ENCODE peak calls at places on chromosomes 16 and 17, in four cellular contexts. F is cardiac fibroblast; M is stimulated activated CD8-positive, alpha-beta memory T cell treated with anti-CD3 and anti-CD28 coated beads, Interleukin-2, amount 100 ng/mL, for 1 hour; E is EL. Z is an unnamed sample.
A peak's percentile ranks its signal among the peaks of the same experiment; 100 is the strongest.

GRCh38 chr17:45345246-45345553 is 28.4 kb upstream of the MAP3K14 start:
- DNase-seq in E (no peak), M (no peak), F (no peak), Z (no peak)

GRCh38 chr16:85473909-85474640 is 139.0 kb upstream of the GSE1 start:
- DNase-seq in E (no peak), F (no peak), M (no peak), Z (no peak)

GRCh38 chr16:70652322-70652721 is 6.0 kb downstream of the IL34 start:
- DNase-seq in F (peak; percentile 34), E (no peak), M (no peak), Z (no peak)

GRCh38 chr16:30786936-30787612 is at the start of gene ZNF629:
- DNase-seq in F (peak; percentile 73), M (no peak), E (peak; percentile 64), Z (no peak)

GRCh38 chr16:78605548-78606097 is 506.2 kb downstream of the WWOX start:
- DNase-seq in E (no peak), M (no peak), F (no peak), Z (no peak)

GRCh38 chr16:28609631-28610594 is at the start of gene SULT1A1:
- DNase-seq in E (no peak), F (peak; percentile 6), M (no peak), Z (no peak)

GRCh38 chr16:12881182-12881581 is 20.2 kb upstream of the SHISA9 start:
- DNase-seq in F (no peak), E (no peak), M (no peak), Z (no peak)

GRCh38 chr17:7393613-7394451 is 493 bp downstream of the PLSCR3 start:
- DNase-seq in M (no peak), F (no peak), E (peak; percentile 39), Z (peak; percentile 36)

GRCh38 chr16:69112285-69113129 is 7.1 kb downstream of the HAS3 start:
- DNase-seq in E (peak; percentile 52), M (no peak), F (peak; percentile 61), Z (peak; percentile 17)

GRCh38 chr17:50238594-50239287 is 35.5 kb upstream of the TMEM92 start:
- DNase-seq in E (no peak), M (no peak), F (peak; percentile 68), Z (no peak)

GRCh38 chr17:46023783-46024388 is 24.8 kb downstream of the STH start:
- DNase-seq in E (no peak), F (no peak), M (no peak), Z (no peak)

GRCh38 chr16:5438591-5438990 is 341.0 kb upstream of the EEF2KMT start:
- DNase-seq in E (no peak), F (no peak), M (no peak), Z (no peak)

GRCh38 chr16:48321307-48322036 is 63.7 kb downstream of the SIAH1 start:
- DNase-seq in F (peak; percentile 69), M (no peak), E (peak; percentile 30), Z (no peak)

GRCh38 chr17:75640556-75641119 is 7.4 kb downstream of the SMIM5 start:
- DNase-seq in F (no peak), E (no peak), M (no peak), Z (no peak)

GRCh38 chr17:82933911-82934310 is 94.1 kb upstream of the ZNF750 start:
- DNase-seq in E (no peak), F (no peak), M (no peak), Z (no peak)